ENCODE peak calls at places on chromosomes 2 and 18, in six cellular contexts. One of them, this sample, is unnamed.

GRCh38 chr2:20622731-20623130 is 28.2 kb downstream of the HS1BP3 start:
- DNase-seq in IMR-90: no peak
- DNase-seq in K562: no peak
- DNase-seq in endothelial cell of umbilical vein: no peak
- DNase-seq in HCT116: no peak
- DNase-seq in H1: no peak
- DNase-seq in this sample: no peak

GRCh38 chr18:73688851-73689659 is 458.6 kb downstream of the FBXO15 start:
- DNase-seq in IMR-90: peak; percentile 98
- DNase-seq in K562: no peak
- DNase-seq in endothelial cell of umbilical vein: no peak
- DNase-seq in HCT116: no peak
- DNase-seq in H1: no peak
- DNase-seq in this sample: peak; percentile 20

GRCh38 chr18:34028341-34028740 is 196.4 kb downstream of the NOL4 start:
- DNase-seq in IMR-90: no peak
- DNase-seq in K562: no peak
- DNase-seq in endothelial cell of umbilical vein: no peak
- DNase-seq in HCT116: no peak
- DNase-seq in H1: no peak
- DNase-seq in this sample: no peak

GRCh38 chr2:14751581-14751980 is 119.1 kb downstream of the LRATD1 start:
- DNase-seq in IMR-90: no peak
- DNase-seq in K562: no peak
- DNase-seq in endothelial cell of umbilical vein: no peak
- DNase-seq in HCT116: no peak
- DNase-seq in H1: no peak
- DNase-seq in this sample: no peak

GRCh38 chr2:220446106-220446712 is 818.8 kb downstream of the SLC4A3 start:
- DNase-seq in IMR-90: no peak
- DNase-seq in K562: no peak
- DNase-seq in endothelial cell of umbilical vein: no peak
- DNase-seq in HCT116: no peak
- DNase-seq in H1: no peak
- DNase-seq in this sample: no peak

GRCh38 chr2:2824588-2824987 is 493.5 kb upstream of the MYT1L start:
- DNase-seq in IMR-90: no peak
- DNase-seq in K562: no peak
- DNase-seq in endothelial cell of umbilical vein: no peak
- DNase-seq in HCT116: no peak
- DNase-seq in H1: peak; percentile 11
- DNase-seq in this sample: no peak

GRCh38 chr2:43149482-43150107 is 76.8 kb downstream of the ZFP36L2 start:
- DNase-seq in IMR-90: no peak
- DNase-seq in K562: no peak
- DNase-seq in endothelial cell of umbilical vein: no peak
- DNase-seq in HCT116: no peak
- DNase-seq in H1: no peak
- DNase-seq in this sample: no peak

GRCh38 chr2:232405943-232406510 is 617 bp upstream of the ALPG start:
- DNase-seq in IMR-90: no peak
- DNase-seq in K562: no peak
- DNase-seq in endothelial cell of umbilical vein: no peak
- DNase-seq in HCT116: no peak
- DNase-seq in H1: no peak
- DNase-seq in this sample: no peak

GRCh38 chr18:48892146-48892855 is 58.5 kb downstream of the SMAD7 start:
- DNase-seq in IMR-90: no peak
- DNase-seq in K562: no peak
- DNase-seq in endothelial cell of umbilical vein: no peak
- DNase-seq in HCT116: no peak
- DNase-seq in H1: no peak
- DNase-seq in this sample: no peak

GRCh38 chr2:127090281-127091128 is 16.4 kb downstream of the BIN1 start:
- DNase-seq in IMR-90: no peak
- DNase-seq in K562: no peak
- DNase-seq in endothelial cell of umbilical vein: no peak
- DNase-seq in HCT116: no peak
- DNase-seq in H1: no peak
- DNase-seq in this sample: no peak

GRCh38 chr2:113228991-113229716 is 49.6 kb downstream of the PAX8 start:
- DNase-seq in IMR-90: no peak
- DNase-seq in K562: no peak
- DNase-seq in endothelial cell of umbilical vein: no peak
- DNase-seq in HCT116: no peak
- DNase-seq in H1: no peak
- DNase-seq in this sample: no peak

GRCh38 chr2:146985753-146986152 is 859.1 kb upstream of the ACVR2A start:
- DNase-seq in IMR-90: no peak
- DNase-seq in K562: no peak
- DNase-seq in endothelial cell of umbilical vein: no peak
- DNase-seq in HCT116: no peak
- DNase-seq in H1: no peak
- DNase-seq in this sample: no peak

GRCh38 chr2:26043862-26044736 is 10.2 kb downstream of the RAB10 start:
- DNase-seq in IMR-90: no peak
- DNase-seq in K562: no peak
- DNase-seq in endothelial cell of umbilical vein: peak; percentile 18
- DNase-seq in HCT116: no peak
- DNase-seq in H1: no peak
- DNase-seq in this sample: no peak

GRCh38 chr2:196479350-196479749 is 160.2 kb upstream of the CCDC150 start:
- DNase-seq in IMR-90: peak; percentile 69
- DNase-seq in K562: no peak
- DNase-seq in endothelial cell of umbilical vein: no peak
- DNase-seq in HCT116: no peak
- DNase-seq in H1: no peak
- DNase-seq in this sample: no peak

GRCh38 chr2:138760693-138761092 is 19.5 kb downstream of the NXPH2 start:
- DNase-seq in IMR-90: no peak
- DNase-seq in K562: no peak
- DNase-seq in endothelial cell of umbilical vein: no peak
- DNase-seq in HCT116: no peak
- DNase-seq in H1: no peak
- DNase-seq in this sample: no peak

GRCh38 chr2:45119038-45119437 is 109.8 kb upstream of the SIX2 start:
- DNase-seq in IMR-90: peak; percentile 72
- DNase-seq in K562: no peak
- DNase-seq in endothelial cell of umbilical vein: no peak
- DNase-seq in HCT116: no peak
- DNase-seq in H1: no peak
- DNase-seq in this sample: no peak

DNA sequence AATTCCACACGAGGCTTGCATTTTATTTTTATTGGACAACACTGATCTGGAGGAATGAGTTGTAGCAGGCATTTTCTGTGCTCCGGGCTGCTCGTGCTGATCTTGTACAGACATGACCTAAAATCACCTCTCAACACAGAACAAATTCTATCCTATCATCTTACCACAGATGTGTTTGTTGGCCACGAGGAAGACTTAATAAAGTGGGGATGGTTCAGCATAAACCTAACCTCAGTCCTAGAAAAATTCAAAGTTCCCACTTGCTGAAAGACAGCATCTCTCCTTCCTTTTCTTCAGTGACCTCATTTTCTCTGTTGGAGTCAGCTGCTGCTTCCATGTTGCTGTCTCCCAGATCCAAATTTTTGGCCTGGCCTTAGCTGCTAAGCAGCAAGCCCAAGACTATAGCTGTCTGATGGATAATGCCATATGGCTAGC is 45.3 kb downstream of the RBKS start:
- DNase-seq in IMR-90: peak; percentile 11
- DNase-seq in K562: no peak
- DNase-seq in endothelial cell of umbilical vein: no peak
- DNase-seq in HCT116: no peak
- DNase-seq in H1: no peak
- DNase-seq in this sample: no peak
- H2AFZ ChIP-seq in IMR-90: no peak overlapping the region
- H2AFZ ChIP-seq in K562: no peak overlapping the region
- H2AFZ ChIP-seq in endothelial cell of umbilical vein: peak overlapping the region; percentile 34
- H2AFZ ChIP-seq in HCT116: no peak overlapping the region
- H2AFZ ChIP-seq in H1: no peak overlapping the region
- H2AFZ ChIP-seq in this sample: no peak overlapping the region

DNA sequence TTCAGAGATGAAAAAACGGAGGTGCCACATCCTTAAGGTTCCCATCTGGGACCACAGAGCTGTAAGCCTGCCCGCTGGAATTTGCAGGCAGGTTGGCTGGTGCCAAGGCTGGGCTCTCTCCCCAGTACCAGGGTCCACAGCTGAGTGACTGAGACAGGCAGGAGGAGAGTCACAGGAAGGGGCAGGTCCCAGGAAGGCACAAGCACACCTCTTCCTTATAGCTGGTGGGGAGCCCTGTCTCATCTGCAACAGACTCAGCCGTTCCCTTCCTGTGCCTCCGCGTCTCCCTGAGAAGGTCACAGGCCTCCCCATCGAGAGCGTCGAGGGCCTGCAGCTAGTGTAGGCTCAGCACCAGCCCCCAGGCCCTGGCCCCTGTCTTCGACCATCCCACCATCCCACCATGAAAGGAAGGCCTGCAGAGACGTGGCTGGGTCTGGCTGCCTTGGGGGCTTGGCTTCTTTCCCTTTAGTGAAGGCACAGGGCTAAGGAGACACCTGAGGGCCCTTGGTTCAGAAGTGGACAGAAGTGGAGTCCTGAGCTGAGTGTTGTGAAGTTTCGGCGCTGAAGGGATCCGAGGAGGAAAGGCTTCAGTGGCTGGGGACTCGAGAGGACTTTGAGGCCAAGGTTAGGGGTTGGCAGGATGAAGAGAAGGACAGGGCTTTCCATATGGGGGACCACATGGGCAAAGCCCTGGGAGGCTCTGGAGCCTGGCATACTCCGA is 26.8 kb downstream of the GLI2 start:
- DNase-seq in IMR-90: no peak
- DNase-seq in K562: no peak
- DNase-seq in endothelial cell of umbilical vein: no peak
- DNase-seq in HCT116: no peak
- DNase-seq in H1: no peak
- DNase-seq in this sample: no peak
- TF ChIP-seq POLR2A in IMR-90: no peak
- TF ChIP-seq POLR2A in K562: no peak
- TF ChIP-seq POLR2A in endothelial cell of umbilical vein: no peak
- TF ChIP-seq POLR2A in HCT116: no peak
- TF ChIP-seq POLR2A in H1: no peak
- TF ChIP-seq POLR2A in this sample: no peak

DNA sequence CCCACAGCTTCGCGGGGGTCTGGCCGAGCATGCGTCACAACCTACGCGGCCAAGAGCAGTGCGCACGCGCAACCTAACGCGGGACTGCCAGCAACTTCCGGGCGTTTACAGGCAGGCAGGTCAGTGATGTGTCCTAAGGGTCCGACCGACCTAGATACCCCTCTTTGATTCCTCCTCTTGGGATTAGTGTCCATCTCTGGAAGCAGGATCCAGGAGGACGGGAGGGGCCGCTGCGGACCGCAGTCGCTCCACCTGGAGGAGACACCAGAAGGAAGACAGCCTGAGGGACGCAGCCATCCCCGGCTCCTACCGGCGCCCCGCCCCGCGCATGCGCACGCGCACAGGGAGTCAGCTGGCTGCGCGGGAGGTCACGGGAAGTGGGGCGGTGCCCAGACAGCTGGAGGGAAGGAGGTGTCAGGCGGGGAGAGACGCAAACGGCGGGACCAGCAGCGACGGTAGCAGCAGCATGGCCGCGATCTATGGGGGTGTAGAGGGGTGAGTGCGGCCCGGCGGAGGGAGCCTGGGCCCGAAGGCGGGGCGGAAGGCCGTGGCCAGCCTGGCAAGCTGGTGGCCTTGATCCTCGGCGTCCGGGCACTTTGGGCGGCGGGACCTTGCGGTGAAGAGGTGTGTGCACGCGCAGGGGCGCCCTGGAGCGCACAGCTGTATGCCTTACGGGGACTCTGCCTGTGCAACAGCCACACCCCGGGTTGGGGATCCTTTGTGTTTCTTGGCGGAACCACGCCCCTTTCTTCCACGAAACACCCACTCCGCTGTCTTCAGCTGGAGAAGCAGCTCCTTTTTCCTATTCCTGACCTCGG is at the start of gene NAGK:
- DNase-seq in IMR-90: peak; percentile 94
- DNase-seq in K562: peak; percentile 99
- DNase-seq in endothelial cell of umbilical vein: peak; percentile 97
- DNase-seq in HCT116: peak; percentile 82
- DNase-seq in H1: peak; percentile 98
- DNase-seq in this sample: peak; percentile 91
- H2AFZ ChIP-seq in IMR-90: peak within 1 kb of the TSS; percentile 99
- H2AFZ ChIP-seq in K562: peak within 1 kb of the TSS; percentile 99
- H2AFZ ChIP-seq in endothelial cell of umbilical vein: peak within 1 kb of the TSS; percentile 85
- H2AFZ ChIP-seq in HCT116: peak within 1 kb of the TSS; percentile 63
- H2AFZ ChIP-seq in H1: peak within 1 kb of the TSS; percentile 81
- H2AFZ ChIP-seq in this sample: peak within 1 kb of the TSS; percentile 91

GRCh38 chr2:30232027-30232800 is 880 bp downstream of the LBH start:
- DNase-seq in IMR-90: peak; percentile 47
- DNase-seq in K562: peak; percentile 47
- DNase-seq in endothelial cell of umbilical vein: no peak
- DNase-seq in HCT116: no peak
- DNase-seq in H1: peak; percentile 82
- DNase-seq in this sample: no peak

GRCh38 chr2:30229596-30229995 is 1.7 kb upstream of the LBH start:
- DNase-seq in IMR-90: no peak
- DNase-seq in K562: no peak
- DNase-seq in endothelial cell of umbilical vein: no peak
- DNase-seq in HCT116: no peak
- DNase-seq in H1: no peak
- DNase-seq in this sample: no peak

GRCh38 chr2:30230479-30230854 is 867 bp upstream of the LBH start:
- DNase-seq in IMR-90: peak; percentile 64
- DNase-seq in K562: peak; percentile 43
- DNase-seq in endothelial cell of umbilical vein: peak; percentile 18
- DNase-seq in HCT116: no peak
- DNase-seq in H1: peak; percentile 59
- DNase-seq in this sample: no peak

GRCh38 chr2:30231726-30232026 is 342 bp downstream of the LBH start:
- DNase-seq in IMR-90: no peak
- DNase-seq in K562: peak; percentile 62
- DNase-seq in endothelial cell of umbilical vein: no peak
- DNase-seq in HCT116: no peak
- DNase-seq in H1: peak; percentile 78
- DNase-seq in this sample: no peak

DNA sequence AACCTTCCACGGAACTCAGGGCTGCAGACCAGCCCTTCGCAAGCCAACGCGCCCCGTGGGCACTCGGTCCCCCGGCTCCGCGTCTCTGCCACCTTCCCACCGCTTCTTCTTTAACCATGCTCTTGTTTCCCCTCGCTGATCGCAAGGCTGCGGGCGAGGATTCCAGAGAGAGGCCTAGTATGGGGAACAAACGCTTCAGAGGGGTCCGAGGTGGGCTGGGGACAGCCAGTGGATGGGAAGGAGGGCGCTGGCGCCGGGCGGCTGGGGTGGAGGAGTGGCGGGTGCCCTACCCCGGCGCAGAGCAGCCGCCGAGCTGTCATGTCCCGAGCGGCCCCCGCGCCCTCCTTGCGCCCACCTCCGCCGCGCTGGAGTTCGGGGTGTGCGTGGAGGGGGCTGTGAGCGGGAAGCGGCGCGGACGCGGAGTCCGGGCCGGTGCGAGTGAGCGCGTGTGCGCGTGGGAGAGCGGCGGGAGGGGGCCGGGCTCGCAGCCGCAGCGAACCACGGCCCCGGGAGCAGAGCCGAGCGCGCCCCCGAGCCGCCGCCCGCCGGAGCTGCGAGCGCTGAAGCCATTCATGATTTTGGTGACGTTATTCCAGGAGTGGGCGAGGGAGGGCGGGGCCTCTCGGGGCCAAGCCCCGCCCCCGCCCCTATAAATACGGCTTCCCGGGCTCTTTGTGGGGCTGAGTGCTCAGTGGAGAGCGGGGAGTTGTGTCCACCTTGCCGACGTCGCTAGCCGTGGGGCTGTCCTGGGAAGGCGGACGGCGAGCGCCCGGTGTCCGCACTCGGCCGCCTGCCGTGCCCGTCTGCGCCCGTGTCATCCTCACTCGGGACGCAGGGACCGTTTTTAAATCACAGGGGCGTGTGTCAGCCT is at the start of gene LBH:
- DNase-seq in IMR-90: peak; percentile 90
- DNase-seq in K562: peak; percentile 93
- DNase-seq in endothelial cell of umbilical vein: peak; percentile 72
- DNase-seq in HCT116: no peak
- DNase-seq in H1: peak; percentile 76
- DNase-seq in this sample: peak; percentile 56
- TF ChIP-seq POLR2A in IMR-90: peak; percentile 100
- TF ChIP-seq POLR2A in K562: peak; percentile 94
- TF ChIP-seq POLR2A in endothelial cell of umbilical vein: peak; percentile 86
- TF ChIP-seq POLR2A in HCT116: no peak
- TF ChIP-seq POLR2A in H1: peak; percentile 97
- TF ChIP-seq POLR2A in this sample: peak; percentile 99